ENCODE peak calls at places on chromosomes 1 and 21, in four cellular contexts. W is H9, H is H1, Z is mesendoderm. S is an unnamed sample.

GRCh38 chr1:190022709-190023108 is 455.0 kb downstream of the BRINP3 start:
- DNase-seq in W (no peak), H (no peak), Z (no peak), S (peak)

GRCh38 chr1:243482237-243483022 is 226.6 kb downstream of the SDCCAG8 start:
- DNase-seq in H (peak), W (peak), Z (peak), S (peak)

GRCh38 chr1:6262570-6263420 is 1.9 kb upstream of the GPR153 start:
- DNase-seq in H (no peak), Z (no peak), W (no peak), S (no peak)

GRCh38 chr1:58773406-58773840 is 10.4 kb downstream of the JUN start:
- DNase-seq in H (no peak), Z (no peak), W (no peak), S (peak)

GRCh38 chr1:21451212-21451611 is 11.3 kb downstream of the NBPF3 start:
- DNase-seq in H (no peak), Z (no peak), W (no peak), S (peak)

GRCh38 chr1:195141294-195141693 is 1466.9 kb downstream of the KCNT2 start:
- DNase-seq in H (no peak), W (no peak), Z (peak), S (no peak)

GRCh38 chr1:22216210-22216883 is 73.5 kb upstream of the WNT4 start:
- DNase-seq in Z (no peak), H (no peak), W (peak), S (no peak)

GRCh38 chr1:110393691-110394564 is 3.1 kb upstream of the SLC16A4 start:
- DNase-seq in H (no peak), W (no peak), Z (no peak), S (peak)

GRCh38 chr1:246187834-246188372 is 319.2 kb downstream of the SMYD3 start:
- DNase-seq in W (no peak), H (no peak), Z (no peak), S (no peak)

GRCh38 chr1:65958561-65959350 is 166.1 kb downstream of the PDE4B start:
- DNase-seq in W (no peak), Z (peak), H (no peak), S (peak)

GRCh38 chr21:35850029-35850428 is 210.3 kb downstream of the SETD4 start:
- DNase-seq in W (no peak), Z (no peak), H (no peak), S (peak)

GRCh38 chr1:206568779-206569352 is 43.4 kb downstream of the EIF2D start:
- DNase-seq in H (no peak), Z (no peak), W (no peak), S (no peak)

GRCh38 chr1:211017066-211017691 is 116.8 kb downstream of the KCNH1 start:
- DNase-seq in Z (peak), H (no peak), W (no peak), S (peak)

GRCh38 chr1:167090289-167090942 is at the start of gene GPA33:
- DNase-seq in H (no peak), W (no peak), Z (no peak), S (no peak)

GRCh38 chr21:29208666-29209059 is 78.2 kb downstream of the MAP3K7CL start:
- DNase-seq in Z (no peak), W (no peak), H (no peak), S (peak)

GRCh38 chr1:201791051-201791774 is 37.7 kb upstream of the IPO9 start:
- DNase-seq in H (no peak), W (no peak), Z (no peak), S (peak)

GRCh38 chr1:240478536-240478935 is 133.4 kb downstream of the GREM2 start:
- DNase-seq in H (no peak), W (no peak), Z (no peak), S (no peak)

GRCh38 chr1:58994664-58995063 is 210.8 kb upstream of the JUN start:
- DNase-seq in Z (no peak), W (no peak), H (no peak), S (no peak)

GRCh38 chr21:15164678-15165303 is 100.0 kb upstream of the NRIP1 start:
- DNase-seq in H (no peak), Z (no peak), W (no peak), S (no peak)

GRCh38 chr1:194474701-194475100 is 1288.3 kb upstream of the B3GALT2 start:
- DNase-seq in H (no peak), W (no peak), Z (no peak), S (no peak)

GRCh38 chr1:235999259-235999925 is 65.5 kb downstream of the NID1 start:
- DNase-seq in Z (peak), W (no peak), H (no peak), S (peak)

GRCh38 chr1:91559838-91560514 is 59.3 kb downstream of the CDC7 start:
- DNase-seq in H (no peak), Z (no peak), W (no peak), S (no peak)

GRCh38 chr1:37752583-37753471 is 12.1 kb downstream of the EPHA10 start:
- DNase-seq in H (peak), W (peak), Z (peak), S (no peak)

GRCh38 chr21:38323721-38324591 is 67.2 kb downstream of the KCNJ15 start:
- DNase-seq in W (peak), Z (peak), H (no peak), S (peak)

GRCh38 chr1:17932164-17932563 is 175.4 kb upstream of the IGSF21 start:
- DNase-seq in W (no peak), H (no peak), Z (no peak), S (no peak)

GRCh38 chr1:217535601-217536377 is 95.1 kb downstream of the GPATCH2 start:
- DNase-seq in Z (no peak), W (no peak), H (no peak), S (no peak)

GRCh38 chr1:200831091-200831490 is 41.7 kb upstream of the GPR25 start:
- DNase-seq in W (no peak), H (no peak), Z (no peak), S (no peak)

GRCh38 chr1:42806593-42806992 is 10.3 kb upstream of the ERMAP start:
- DNase-seq in Z (no peak), W (no peak), H (no peak), S (peak)

GRCh38 chr21:44413566-44414290 is 41.6 kb upstream of the LRRC3 start:
- DNase-seq in H (no peak), W (peak), Z (no peak), S (no peak)

GRCh38 chr1:203666621-203667020 is 40.0 kb downstream of the ATP2B4 start:
- DNase-seq in Z (no peak), H (no peak), W (no peak), S (no peak)

GRCh38 chr1:42925132-42925769 is 33.4 kb downstream of the SLC2A1 start:
- DNase-seq in W (no peak), H (peak), Z (no peak), S (no peak)

GRCh38 chr1:169338617-169339016 is 29.0 kb downstream of the NME7 start:
- DNase-seq in Z (no peak), W (no peak), H (no peak), S (no peak)
- H4K5ac ChIP-seq in Z (no peak), W (no peak), H (no peak), S (no peak)

GRCh38 chr21:42277593-42277992 is 37.6 kb downstream of the TFF3 start:
- DNase-seq in H (no peak), Z (no peak), W (no peak), S (peak)

GRCh38 chr21:42279888-42280287 is 35.3 kb downstream of the TFF3 start:
- DNase-seq in Z (no peak), W (no peak), H (no peak), S (no peak)

GRCh38 chr21:42278750-42279149 is 36.5 kb downstream of the TFF3 start:
- DNase-seq in W (no peak), H (no peak), Z (no peak), S (no peak)

GRCh38 chr21:42280356-42281195 is 34.6 kb downstream of the TFF3 start:
- DNase-seq in H (no peak), W (no peak), Z (no peak), S (no peak)

GRCh38 chr21:42279341-42279871 is 35.8 kb downstream of the TFF3 start:
- DNase-seq in W (no peak), Z (no peak), H (no peak), S (no peak)
- H2BK5ac ChIP-seq in W (no peak), Z (no peak), H (no peak), S (no peak)

DNA sequence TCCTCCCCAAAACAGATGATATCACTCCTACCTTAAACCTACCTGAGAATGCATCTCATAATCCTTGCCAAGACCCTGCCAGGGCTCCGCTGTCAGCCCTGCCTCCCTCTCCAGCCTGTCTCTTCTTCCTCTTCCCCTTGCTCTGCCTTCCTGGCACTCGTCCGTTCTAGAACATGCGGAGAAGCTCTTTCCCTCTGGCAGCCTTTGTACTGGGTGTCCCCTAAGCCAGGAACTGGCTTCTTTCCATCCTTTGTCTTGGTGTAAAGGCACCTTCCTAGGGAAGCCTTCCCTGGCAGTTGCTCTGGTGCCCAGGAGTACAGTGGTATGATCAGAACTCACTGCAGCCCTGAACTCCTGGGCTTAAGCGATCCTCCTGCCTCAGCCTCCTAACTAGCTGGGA is 36.1 kb downstream of the CTNNBIP1 start:
- DNase-seq in H (no peak), W (no peak), Z (no peak), S (no peak)
- H4K5ac ChIP-seq in H (no peak), W (no peak), Z (no peak), S (no peak)

DNA sequence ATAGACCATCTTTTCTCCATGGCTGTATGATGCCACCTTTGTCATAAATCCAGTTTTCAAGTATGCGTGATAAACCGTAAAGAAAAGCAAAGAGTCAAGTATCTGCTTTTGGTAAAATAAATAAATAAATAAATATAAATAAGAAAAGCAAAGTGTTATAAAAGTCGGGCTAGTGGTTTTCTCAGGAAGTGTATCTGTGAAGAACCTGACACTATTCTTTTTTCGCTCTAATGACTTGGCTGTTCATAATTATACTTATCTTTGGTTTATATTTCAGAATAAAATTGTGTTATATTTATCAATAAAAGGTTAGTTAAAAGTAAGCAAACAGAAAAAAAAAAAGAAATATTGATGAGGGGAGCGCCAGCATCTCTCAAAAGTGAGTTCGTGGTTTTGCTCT is 594 bp upstream of the EXO5 start:
- DNase-seq in H (no peak), Z (no peak), W (no peak), S (no peak)
- H2BK5ac ChIP-seq in H (no peak), Z (no peak), W (no peak), S (peak)

GRCh38 chr1:222071313-222071886 is 329.5 kb upstream of the DUSP10 start:
- DNase-seq in W (no peak), H (no peak), Z (no peak), S (no peak)
- H4K5ac ChIP-seq in W (no peak), H (no peak), Z (no peak), S (no peak)

DNA sequence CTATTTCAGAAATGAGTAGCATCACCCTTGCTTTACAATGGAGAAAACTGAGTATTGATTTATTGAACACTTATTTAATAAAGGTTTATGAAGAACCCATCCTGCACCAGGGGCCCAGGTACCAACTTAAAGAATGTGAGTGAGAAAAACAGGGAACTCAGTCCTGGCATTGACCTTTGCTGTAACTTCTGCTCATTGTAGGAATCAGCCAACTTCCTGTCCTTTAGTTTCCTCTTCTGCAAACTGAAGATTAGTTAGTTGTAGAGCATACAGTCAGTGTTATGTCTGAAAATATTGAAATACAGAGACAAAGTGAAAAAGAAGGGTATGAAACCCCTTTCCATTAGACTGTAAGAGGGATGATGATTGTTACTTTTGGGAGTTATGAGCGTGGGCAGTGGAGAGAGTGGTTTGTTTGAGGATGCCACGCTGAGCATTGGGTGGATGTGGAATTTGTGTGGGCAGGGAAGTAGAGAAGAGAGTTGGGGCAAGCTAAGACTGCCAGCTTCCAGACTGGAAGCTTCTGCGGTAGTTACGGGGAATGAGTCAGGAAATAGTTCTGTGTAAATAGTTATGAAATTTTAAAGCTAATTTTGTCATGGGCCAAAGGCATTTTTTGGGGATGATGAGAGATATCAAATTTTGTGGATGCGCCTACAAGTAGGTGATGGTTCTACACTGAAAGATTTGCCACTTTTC is 89.2 kb downstream of the GPR88 start:
- DNase-seq in Z (no peak), W (no peak), H (no peak), S (peak)
- H2BK5ac ChIP-seq in Z (no peak), W (no peak), H (no peak), S (peak)

GRCh38 chr21:32056791-32057190 is 184.0 kb downstream of the HUNK start:
- DNase-seq in H (no peak), Z (peak), W (peak), S (no peak)

DNA sequence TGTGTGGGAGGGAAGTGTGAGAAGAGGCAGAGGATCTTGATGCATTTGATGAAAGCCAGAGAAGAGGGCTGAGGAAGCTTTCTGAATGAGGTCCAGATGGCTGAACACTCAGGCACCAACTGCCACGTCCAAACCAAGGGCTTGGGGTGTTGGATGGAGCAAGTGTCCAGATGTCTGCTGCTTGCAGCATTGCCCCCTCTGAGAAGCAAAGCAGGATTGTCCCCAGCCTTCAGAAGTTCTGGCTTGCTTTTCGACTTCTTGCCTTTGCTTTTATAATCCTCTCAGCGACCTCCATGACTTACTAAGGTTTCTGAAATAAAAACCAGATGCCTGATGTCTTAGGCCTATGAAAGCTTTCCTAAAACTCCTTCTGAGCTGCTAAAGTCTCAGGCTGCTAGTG is 182.5 kb downstream of the HUNK start:
- DNase-seq in H (no peak), W (no peak), Z (no peak), S (no peak)
- H4K5ac ChIP-seq in H (no peak), W (no peak), Z (no peak), S (no peak)

GRCh38 chr1:228391411-228392020 is 15.1 kb downstream of the TRIM11 start:
- DNase-seq in H (no peak), Z (no peak), W (no peak), S (no peak)

GRCh38 chr1:228393268-228393699 is 13.4 kb downstream of the TRIM11 start:
- DNase-seq in Z (peak), W (no peak), H (no peak), S (peak)

GRCh38 chr1:228392111-228392936 is 14.3 kb downstream of the TRIM11 start:
- DNase-seq in H (no peak), Z (no peak), W (no peak), S (peak)

GRCh38 chr1:228394571-228395394 is 11.9 kb downstream of the TRIM11 start:
- DNase-seq in W (peak), H (no peak), Z (no peak), S (no peak)

GRCh38 chr1:228393811-228394570 is 12.6 kb downstream of the TRIM11 start:
- DNase-seq in W (no peak), Z (no peak), H (no peak), S (no peak)
- H2BK5ac ChIP-seq in W (no peak), Z (no peak), H (no peak), S (no peak)

GRCh38 chr21:32410291-32410690 is 2.2 kb upstream of the EVA1C start:
- DNase-seq in Z (no peak), H (no peak), W (no peak), S (no peak)
- H4K5ac ChIP-seq in Z (no peak), H (no peak), W (no peak), S (no peak)